ENCODE peak calls at places on chromosomes 11 and 22, in nine cellular contexts. R is GM12878, P is testis, M is Peyer's patch, Y is tibial artery, V is HL-60, B is endothelial cell of umbilical vein, K is DND-41, S is left ventricle myocardium inferior. C is an unnamed sample.

GRCh38 chr22:25368271-25368670 is 148.8 kb downstream of the CRYBB2 start:
- DNase-seq in R (no peak), P (no peak), M (no peak), Y (no peak), V (no peak), B (no peak), K (no peak), S (no peak), C (peak)

GRCh38 chr11:102293873-102294601 is 23.2 kb upstream of the BIRC3 start:
- DNase-seq in R (no peak), P (no peak), M (no peak), Y (no peak), V (peak), B (peak), K (peak), S (no peak), C (peak)

GRCh38 chr11:58286249-58286648 is 18.2 kb upstream of the OR10W1 start:
- DNase-seq in R (no peak), P (peak), M (no peak), Y (no peak), V (no peak), B (peak), K (peak), S (no peak), C (peak)

GRCh38 chr11:33413296-33413695 is 156.1 kb downstream of the HIPK3 start:
- DNase-seq in R (no peak), P (no peak), M (no peak), Y (no peak), V (no peak), B (no peak), K (no peak), S (no peak), C (no peak)

GRCh38 chr22:49969751-49970527 is 9.4 kb downstream of the PIM3 start:
- DNase-seq in R (no peak), P (no peak), M (peak), Y (peak), V (no peak), B (no peak), K (no peak), S (peak), C (no peak)

GRCh38 chr11:119149371-119150275 is 771 bp downstream of the ABCG4 start:
- DNase-seq in R (no peak), P (no peak), M (no peak), Y (no peak), V (no peak), B (no peak), K (peak), S (no peak), C (peak)

GRCh38 chr22:44380716-44381500 is 68.2 kb upstream of the SHISAL1 start:
- DNase-seq in R (no peak), P (no peak), M (no peak), Y (no peak), V (no peak), B (no peak), K (no peak), S (no peak), C (no peak)

GRCh38 chr11:31802000-31802551 is 9.0 kb downstream of the PAX6 start:
- DNase-seq in R (no peak), P (no peak), M (no peak), Y (no peak), V (no peak), B (no peak), K (no peak), S (no peak), C (no peak)

GRCh38 chr11:100769165-100769564 is 82.1 kb downstream of the ARHGAP42 start:
- DNase-seq in R (no peak), P (peak), M (no peak), Y (no peak), V (no peak), B (no peak), K (no peak), S (no peak), C (no peak)

GRCh38 chr22:38718414-38718813 is 12.7 kb downstream of the GTPBP1 start:
- DNase-seq in R (no peak), P (no peak), M (no peak), Y (peak), V (no peak), B (peak), K (no peak), S (no peak), C (peak)

GRCh38 chr11:115527534-115528125 is 23.4 kb upstream of the CADM1 start:
- DNase-seq in R (no peak), P (no peak), M (no peak), Y (no peak), V (no peak), B (no peak), K (no peak), S (no peak), C (no peak)

GRCh38 chr22:36298118-36298517 is 45.2 kb downstream of the APOL1 start:
- DNase-seq in R (no peak), P (no peak), M (no peak), Y (no peak), V (no peak), B (no peak), K (no peak), S (no peak), C (no peak)

GRCh38 chr11:128924618-128925017 is 18.1 kb downstream of the TP53AIP1 start:
- DNase-seq in R (no peak), P (no peak), M (no peak), Y (no peak), V (no peak), B (no peak), K (no peak), S (no peak), C (no peak)

GRCh38 chr22:49728566-49729271 is 99.0 kb downstream of the BRD1 start:
- DNase-seq in R (no peak), P (no peak), M (no peak), Y (no peak), V (no peak), B (no peak), K (no peak), S (peak), C (no peak)

GRCh38 chr22:27107824-27108223 is 450.4 kb downstream of the MIAT start:
- DNase-seq in R (no peak), P (peak), M (no peak), Y (peak), V (no peak), B (peak), K (no peak), S (peak), C (peak)

GRCh38 chr22:50236731-50237409 is 8.0 kb downstream of the TUBGCP6 start:
- DNase-seq in R (no peak), P (no peak), M (no peak), Y (no peak), V (no peak), B (no peak), K (no peak), S (peak), C (no peak)

GRCh38 chr11:66498508-66498907 is 11.9 kb upstream of the BBS1 start:
- DNase-seq in R (no peak), P (no peak), M (no peak), Y (no peak), V (no peak), B (no peak), K (no peak), S (no peak), C (no peak)

GRCh38 chr11:90213322-90213721 is 9.5 kb downstream of the CHORDC1 start:
- DNase-seq in R (no peak), P (no peak), M (no peak), Y (no peak), V (no peak), B (no peak), K (no peak), S (no peak), C (no peak)

GRCh38 chr11:116112031-116112935 is 608.1 kb upstream of the CADM1 start:
- DNase-seq in R (no peak), P (no peak), M (no peak), Y (no peak), V (no peak), B (no peak), K (no peak), S (no peak), C (no peak)

GRCh38 chr11:135074397-135074998 is 662.5 kb upstream of the B3GAT1 start:
- DNase-seq in R (no peak), P (no peak), M (no peak), Y (no peak), V (no peak), B (peak), K (peak), S (no peak), C (peak)

GRCh38 chr11:118406599-118407166 is 5.3 kb downstream of the ATP5MG start:
- DNase-seq in R (peak), P (no peak), M (no peak), Y (no peak), V (no peak), B (no peak), K (no peak), S (no peak), C (peak)

GRCh38 chr11:12698049-12698448 is 23.8 kb downstream of the TEAD1 start:
- DNase-seq in R (no peak), P (no peak), M (no peak), Y (no peak), V (no peak), B (no peak), K (no peak), S (no peak), C (no peak)

GRCh38 chr22:41927813-41928212 is 1.2 kb upstream of the TNFRSF13C start:
- DNase-seq in R (no peak), P (no peak), M (no peak), Y (no peak), V (no peak), B (no peak), K (no peak), S (no peak), C (no peak)

GRCh38 chr11:4544891-4545290 is at the start of gene OR52M1:
- DNase-seq in R (no peak), P (no peak), M (no peak), Y (no peak), V (no peak), B (no peak), K (no peak), S (no peak), C (no peak)

GRCh38 chr11:19650929-19651487 is 61.6 kb upstream of the NAV2 start:
- DNase-seq in R (no peak), P (no peak), M (no peak), Y (no peak), V (no peak), B (no peak), K (no peak), S (no peak), C (no peak)

GRCh38 chr22:26585104-26585790 is 4.7 kb downstream of the TPST2 start:
- DNase-seq in R (no peak), P (peak), M (no peak), Y (peak), V (no peak), B (peak), K (peak), S (peak), C (peak)

GRCh38 chr22:38882480-38882879 is 10.5 kb upstream of the CBX6 start:
- DNase-seq in R (no peak), P (peak), M (no peak), Y (peak), V (no peak), B (no peak), K (no peak), S (no peak), C (no peak)

GRCh38 chr22:43399338-43399979 is 12.4 kb upstream of the MPPED1 start:
- DNase-seq in R (no peak), P (peak), M (no peak), Y (no peak), V (no peak), B (no peak), K (no peak), S (no peak), C (peak)

GRCh38 chr11:28836285-28837081 is 728.3 kb downstream of the METTL15 start:
- DNase-seq in R (no peak), P (no peak), M (no peak), Y (no peak), V (no peak), B (peak), K (no peak), S (no peak), C (peak)

GRCh38 chr22:48919851-48920589 is 907.7 kb downstream of the BRD1 start:
- DNase-seq in R (no peak), P (no peak), M (no peak), Y (no peak), V (no peak), B (no peak), K (no peak), S (no peak), C (no peak)

GRCh38 chr11:44120169-44120568 is 24.7 kb downstream of the EXT2 start:
- DNase-seq in R (no peak), P (no peak), M (no peak), Y (no peak), V (no peak), B (no peak), K (no peak), S (peak), C (no peak)

GRCh38 chr11:20162824-20163777 is 2.8 kb upstream of the DBX1 start:
- DNase-seq in R (no peak), P (no peak), M (no peak), Y (no peak), V (no peak), B (peak), K (no peak), S (no peak), C (no peak)

GRCh38 chr22:48353116-48353947 is 1474.3 kb downstream of the BRD1 start:
- DNase-seq in R (no peak), P (no peak), M (no peak), Y (no peak), V (no peak), B (no peak), K (no peak), S (no peak), C (no peak)

GRCh38 chr11:47051217-47051616 is 114.7 kb downstream of the CSTPP1 start:
- DNase-seq in R (no peak), P (no peak), M (no peak), Y (peak), V (no peak), B (no peak), K (no peak), S (no peak), C (no peak)

GRCh38 chr11:132349806-132350733 is 979.7 kb downstream of the NTM start:
- DNase-seq in R (no peak), P (no peak), M (no peak), Y (no peak), V (no peak), B (no peak), K (no peak), S (no peak), C (no peak)

GRCh38 chr11:125062196-125062930 is 742 bp upstream of the SLC37A2 start:
- DNase-seq in R (no peak), P (no peak), M (no peak), Y (no peak), V (no peak), B (no peak), K (no peak), S (no peak), C (no peak)
- H3K27ac ChIP-seq in R (no peak), P (no peak), M (peak), Y (peak), V (no peak), B (no peak), K (no peak), S (peak), C (no peak)

GRCh38 chr22:28441720-28442263 is 237.8 kb downstream of the TTC28 start:
- DNase-seq in R (no peak), P (peak), M (no peak), Y (no peak), V (no peak), B (peak), K (no peak), S (no peak), C (no peak)
- H3K4me3 ChIP-seq in R (no peak), P (peak), M (peak), Y (peak), V (no peak), B (peak), K (peak), S (peak), C (peak)

GRCh38 chr11:71563401-71563800 is 2.0 kb upstream of the KRTAP5-10 start:
- DNase-seq in R (no peak), P (peak), M (peak), Y (no peak), V (no peak), B (peak), K (peak), S (no peak), C (peak)
- TF ChIP-seq CTCF in R (peak), P (no peak), M (peak), Y (no peak), V (peak), B (peak), K (peak), S (peak), C (peak)

DNA sequence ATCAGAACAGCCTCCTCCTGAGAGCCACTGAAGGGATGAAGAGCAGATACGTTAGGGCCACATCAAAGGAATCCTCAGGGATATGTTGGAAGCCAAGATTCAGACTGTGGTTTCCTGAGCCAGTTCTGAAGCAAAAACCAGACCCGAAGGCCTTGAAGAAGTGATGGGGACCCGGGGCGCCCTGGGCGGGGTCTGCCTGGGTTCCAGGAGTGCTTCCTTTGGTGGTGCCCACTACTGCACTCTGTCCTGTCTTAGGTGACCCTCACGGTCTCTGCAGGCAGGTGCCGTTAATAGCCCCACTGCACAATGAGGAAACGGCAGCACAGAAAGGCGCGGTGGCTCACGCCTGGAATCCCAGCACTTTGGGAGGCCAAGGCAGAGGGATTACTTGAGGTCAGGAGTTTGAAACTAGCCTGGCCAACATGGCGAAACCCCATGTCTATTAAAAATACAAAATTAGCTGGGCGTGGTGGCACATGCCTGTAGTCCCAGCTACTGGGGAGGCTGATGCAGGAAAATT is 12.9 kb upstream of the SH3BP1 start:
- DNase-seq in R (no peak), P (no peak), M (no peak), Y (no peak), V (no peak), B (no peak), K (no peak), S (no peak), C (no peak)
- H3K27ac ChIP-seq in R (no peak), P (peak), M (peak), Y (peak), V (peak), B (no peak), K (no peak), S (peak), C (peak)

GRCh38 chr22:31882971-31883370 is 61.4 kb upstream of the YWHAH start:
- DNase-seq in R (no peak), P (no peak), M (no peak), Y (no peak), V (no peak), B (no peak), K (no peak), S (no peak), C (no peak)
- H3K4me3 ChIP-seq in R (no peak), P (no peak), M (no peak), Y (no peak), V (no peak), B (no peak), K (no peak), S (no peak), C (no peak)

GRCh38 chr11:73182824-73183321 is 35.2 kb upstream of the P2RY2 start:
- DNase-seq in R (no peak), P (peak), M (no peak), Y (no peak), V (no peak), B (no peak), K (no peak), S (peak), C (no peak)
- TF ChIP-seq CTCF in R (no peak), P (no peak), M (peak), Y (no peak), V (no peak), B (no peak), K (no peak), S (peak), C (no peak)

GRCh38 chr11:64766881-64767280 is 7.1 kb upstream of the PYGM start:
- DNase-seq in R (no peak), P (no peak), M (no peak), Y (peak), V (no peak), B (no peak), K (no peak), S (no peak), C (no peak)

GRCh38 chr11:64770120-64770519 is 8.2 kb downstream of the SF1 start:
- DNase-seq in R (no peak), P (no peak), M (no peak), Y (peak), V (no peak), B (no peak), K (no peak), S (no peak), C (no peak)

GRCh38 chr11:64767344-64768299 is 7.8 kb upstream of the PYGM start:
- DNase-seq in R (no peak), P (peak), M (peak), Y (peak), V (no peak), B (peak), K (peak), S (peak), C (peak)

GRCh38 chr11:64769283-64769682 is 9.1 kb downstream of the SF1 start:
- DNase-seq in R (no peak), P (no peak), M (no peak), Y (no peak), V (no peak), B (no peak), K (no peak), S (no peak), C (no peak)

GRCh38 chr11:64768300-64768694 is 8.5 kb upstream of the PYGM start:
- DNase-seq in R (no peak), P (no peak), M (no peak), Y (peak), V (no peak), B (no peak), K (no peak), S (no peak), C (no peak)
- H3K27ac ChIP-seq in R (no peak), P (peak), M (peak), Y (peak), V (no peak), B (no peak), K (no peak), S (peak), C (no peak)

GRCh38 chr22:35274154-35274871 is 17.0 kb downstream of the HMGXB4 start:
- DNase-seq in R (no peak), P (no peak), M (no peak), Y (no peak), V (no peak), B (no peak), K (no peak), S (no peak), C (no peak)
- H3K4me3 ChIP-seq in R (no peak), P (no peak), M (no peak), Y (no peak), V (no peak), B (no peak), K (no peak), S (no peak), C (no peak)

C was measured in A673.